ENCODE peak calls at places on chromosomes 5 and 9, in four cellular contexts. U is ovary, Z is endothelial cell, Y is osteocyte. H is an unnamed sample.

GRCh38 chr9:71824242-71824641 is 55.9 kb upstream of the CEMIP2 start:
- DNase-seq in Y (no peak), Z (no peak), U (no peak), H (no peak)

GRCh38 chr9:114157516-114158176 is 2.3 kb downstream of the COL27A1 start:
- DNase-seq in Z (no peak), U (no peak), Y (no peak), H (no peak)

GRCh38 chr5:91381774-91382492 is 1.2 kb downstream of the ARRDC3 start:
- DNase-seq in U (peak; percentile 79), Y (peak; percentile 90), Z (peak; percentile 61), H (peak; percentile 80)

GRCh38 chr9:96668868-96669534 is 13.9 kb upstream of the PRXL2C start:
- DNase-seq in U (no peak), Z (no peak), Y (peak; percentile 64), H (no peak)

GRCh38 chr9:89825648-89826047 is 220.8 kb downstream of the GADD45G start:
- DNase-seq in Y (peak; percentile 23), U (no peak), Z (no peak), H (no peak)

GRCh38 chr5:14142856-14143508 is at the start of gene TRIO:
- DNase-seq in U (peak; percentile 98), Z (peak; percentile 96), Y (peak; percentile 99), H (peak; percentile 95)

GRCh38 chr9:69502671-69503301 is 169.4 kb downstream of the APBA1 start:
- DNase-seq in Z (no peak), U (no peak), Y (no peak), H (no peak)

GRCh38 chr9:34550016-34550680 is 27.4 kb upstream of the ENHO start:
- DNase-seq in Y (no peak), Z (no peak), U (no peak), H (peak; percentile 64)

GRCh38 chr9:113922160-113922559 is 46.1 kb downstream of the ZNF618 start:
- DNase-seq in Z (no peak), Y (peak; percentile 44), U (no peak), H (no peak)

GRCh38 chr9:136942112-136942880 is 2.2 kb downstream of the FBXW5 start:
- DNase-seq in Z (no peak), Y (peak; percentile 83), U (no peak), H (peak; percentile 72)

GRCh38 chr9:107751522-107752235 is 262.1 kb upstream of the KLF4 start:
- DNase-seq in Y (no peak), U (peak; percentile 32), Z (no peak), H (no peak)

GRCh38 chr5:43569236-43569635 is 12.4 kb upstream of the PAIP1 start:
- DNase-seq in U (no peak), Y (no peak), Z (no peak), H (no peak)

GRCh38 chr5:128084228-128085167 is 932 bp downstream of the SLC12A2 start:
- DNase-seq in Z (peak; percentile 37), Y (no peak), U (peak; percentile 53), H (peak; percentile 75)

GRCh38 chr9:22097712-22098111 is 88.6 kb upstream of the CDKN2B start:
- DNase-seq in Z (no peak), U (no peak), Y (no peak), H (no peak)

GRCh38 chr9:86405926-86406325 is 51.7 kb upstream of the TUT7 start:
- DNase-seq in Z (no peak), Y (no peak), U (no peak), H (no peak)

GRCh38 chr5:35009657-35010056 is 38.1 kb downstream of the AGXT2 start:
- DNase-seq in Z (no peak), Y (no peak), U (no peak), H (no peak)

GRCh38 chr5:76314643-76315042 is 88.4 kb upstream of the IQGAP2 start:
- DNase-seq in Z (no peak), Y (no peak), U (no peak), H (no peak)

GRCh38 chr9:134719331-134719730 is 77.7 kb downstream of the COL5A1 start:
- DNase-seq in Y (no peak), U (no peak), Z (no peak), H (no peak)

GRCh38 chr9:107810493-107810931 is 320.9 kb upstream of the KLF4 start:
- DNase-seq in Y (no peak), Z (no peak), U (no peak), H (no peak)

GRCh38 chr9:84869091-84869490 is 199.6 kb downstream of the NTRK2 start:
- DNase-seq in Y (no peak), U (no peak), Z (no peak), H (no peak)

DNA sequence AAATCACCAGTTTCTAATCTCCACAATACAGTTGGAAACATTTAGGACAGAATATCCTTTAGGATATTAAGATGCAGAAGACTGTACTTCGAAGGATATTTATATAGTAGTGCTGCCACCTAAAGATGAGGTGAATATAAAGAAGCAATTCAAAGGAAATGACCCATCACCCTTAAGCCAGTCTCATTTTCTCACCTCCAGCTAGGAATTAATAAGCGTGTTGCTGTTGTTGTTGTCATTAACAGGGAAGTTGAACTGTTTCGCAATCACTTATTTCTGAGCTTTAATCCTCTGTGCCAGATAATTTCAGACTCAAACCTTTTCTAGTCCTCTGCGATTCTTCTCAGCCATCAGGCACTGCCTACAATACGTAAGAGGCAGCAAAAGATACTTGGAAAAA is 7.8 kb upstream of the PURA start:
- DNase-seq in U (no peak), Z (no peak), Y (no peak), H (no peak)
- TF ChIP-seq CTCF in U (no peak), Z (no peak), Y (peak; percentile 7), H (no peak)

GRCh38 chr5:52786937-52787599 is 648 bp upstream of the ITGA1 start:
- DNase-seq in Z (no peak), Y (no peak), U (no peak), H (no peak)
- TF ChIP-seq CTCF in Z (no peak), Y (peak; percentile 51), U (no peak), H (no peak)

GRCh38 chr9:83219154-83219923 is 156.4 kb upstream of the RASEF start:
- DNase-seq in Y (no peak), Z (peak; percentile 80), U (peak; percentile 85), H (no peak)
- TF ChIP-seq CTCF in Y (peak; percentile 66), Z (peak; percentile 37), U (no peak), H (no peak)

GRCh38 chr5:25119654-25120053 is 474.9 kb upstream of the CDH10 start:
- DNase-seq in U (no peak), Z (no peak), Y (no peak), H (no peak)
- TF ChIP-seq CTCF in U (no peak), Z (peak; percentile 69), Y (peak; percentile 34), H (no peak)

GRCh38 chr5:159727167-159727566 is 189.1 kb upstream of the ADRA1B start:
- DNase-seq in Y (no peak), U (no peak), Z (no peak), H (no peak)
- TF ChIP-seq CTCF in Y (no peak), U (no peak), Z (no peak), H (no peak)

GRCh38 chr9:129273941-129274709 is 96.1 kb upstream of the IER5L start:
- DNase-seq in Y (no peak), U (peak; percentile 9), Z (no peak), H (no peak)
- TF ChIP-seq CTCF in Y (no peak), U (no peak), Z (no peak), H (no peak)

GRCh38 chr9:37953775-37954437 is 50.0 kb upstream of the SLC25A51 start:
- DNase-seq in Z (no peak), U (peak; percentile 70), Y (no peak), H (no peak)
- TF ChIP-seq CTCF in Z (no peak), U (no peak), Y (no peak), H (no peak)

H was measured in coronary artery.